ENCODE peak calls at places on chromosomes 6 and 20, in six cellular contexts. One of them, this sample, is unnamed.
A peak's percentile ranks its signal among the peaks of the same experiment; 100 is the strongest.

GRCh38 chr6:6810727-6811126 is 222.2 kb downstream of the LY86 start:
- DNase-seq in hippocampal formation: no peak
- DNase-seq in AG08395: no peak
- DNase-seq in stimulated activated CD8-positive, alpha-beta memory T cell treated with anti-CD3 and anti-CD28 coated beads, Interleukin-2, amount 100 ng/mL, for 1 hour: no peak
- DNase-seq in HFFc6: no peak
- DNase-seq in NCI-H1105: no peak
- DNase-seq in this sample: no peak

GRCh38 chr20:63697868-63698545 is 1.6 kb downstream of the TNFRSF6B start:
- DNase-seq in hippocampal formation: no peak
- DNase-seq in AG08395: no peak
- DNase-seq in stimulated activated CD8-positive, alpha-beta memory T cell treated with anti-CD3 and anti-CD28 coated beads, Interleukin-2, amount 100 ng/mL, for 1 hour: no peak
- DNase-seq in HFFc6: no peak
- DNase-seq in NCI-H1105: no peak
- DNase-seq in this sample: no peak

GRCh38 chr6:164303092-164304007 is 888.8 kb downstream of the QKI start:
- DNase-seq in hippocampal formation: no peak
- DNase-seq in AG08395: peak; percentile 29
- DNase-seq in stimulated activated CD8-positive, alpha-beta memory T cell treated with anti-CD3 and anti-CD28 coated beads, Interleukin-2, amount 100 ng/mL, for 1 hour: no peak
- DNase-seq in HFFc6: no peak
- DNase-seq in NCI-H1105: no peak
- DNase-seq in this sample: no peak

GRCh38 chr6:24918641-24919403 is 16.9 kb downstream of the RIPOR2 start:
- DNase-seq in hippocampal formation: no peak
- DNase-seq in AG08395: no peak
- DNase-seq in stimulated activated CD8-positive, alpha-beta memory T cell treated with anti-CD3 and anti-CD28 coated beads, Interleukin-2, amount 100 ng/mL, for 1 hour: no peak
- DNase-seq in HFFc6: no peak
- DNase-seq in NCI-H1105: peak; percentile 35
- DNase-seq in this sample: no peak

GRCh38 chr6:44169154-44169553 is 10.5 kb downstream of the CAPN11 start:
- DNase-seq in hippocampal formation: no peak
- DNase-seq in AG08395: no peak
- DNase-seq in stimulated activated CD8-positive, alpha-beta memory T cell treated with anti-CD3 and anti-CD28 coated beads, Interleukin-2, amount 100 ng/mL, for 1 hour: no peak
- DNase-seq in HFFc6: no peak
- DNase-seq in NCI-H1105: no peak
- DNase-seq in this sample: no peak

GRCh38 chr6:138287144-138287955 is 69.1 kb upstream of the PBOV1 start:
- DNase-seq in hippocampal formation: no peak
- DNase-seq in AG08395: no peak
- DNase-seq in stimulated activated CD8-positive, alpha-beta memory T cell treated with anti-CD3 and anti-CD28 coated beads, Interleukin-2, amount 100 ng/mL, for 1 hour: peak; percentile 19
- DNase-seq in HFFc6: peak; percentile 42
- DNase-seq in NCI-H1105: peak; percentile 58
- DNase-seq in this sample: peak; percentile 67

GRCh38 chr20:8853805-8854338 is 215.0 kb upstream of the PLCB4 start:
- DNase-seq in hippocampal formation: peak; percentile 5
- DNase-seq in AG08395: peak; percentile 78
- DNase-seq in stimulated activated CD8-positive, alpha-beta memory T cell treated with anti-CD3 and anti-CD28 coated beads, Interleukin-2, amount 100 ng/mL, for 1 hour: no peak
- DNase-seq in HFFc6: peak; percentile 86
- DNase-seq in NCI-H1105: peak; percentile 66
- DNase-seq in this sample: no peak

GRCh38 chr6:21402368-21402767 is 191.2 kb upstream of the SOX4 start:
- DNase-seq in hippocampal formation: no peak
- DNase-seq in AG08395: peak; percentile 75
- DNase-seq in stimulated activated CD8-positive, alpha-beta memory T cell treated with anti-CD3 and anti-CD28 coated beads, Interleukin-2, amount 100 ng/mL, for 1 hour: no peak
- DNase-seq in HFFc6: peak; percentile 6
- DNase-seq in NCI-H1105: no peak
- DNase-seq in this sample: no peak

GRCh38 chr6:28769626-28770402 is 154.0 kb downstream of the TRIM27 start:
- DNase-seq in hippocampal formation: no peak
- DNase-seq in AG08395: peak; percentile 68
- DNase-seq in stimulated activated CD8-positive, alpha-beta memory T cell treated with anti-CD3 and anti-CD28 coated beads, Interleukin-2, amount 100 ng/mL, for 1 hour: no peak
- DNase-seq in HFFc6: peak; percentile 87
- DNase-seq in NCI-H1105: no peak
- DNase-seq in this sample: no peak

GRCh38 chr6:136786708-136787107 is 5.6 kb downstream of the MAP3K5 start:
- DNase-seq in hippocampal formation: no peak
- DNase-seq in AG08395: no peak
- DNase-seq in stimulated activated CD8-positive, alpha-beta memory T cell treated with anti-CD3 and anti-CD28 coated beads, Interleukin-2, amount 100 ng/mL, for 1 hour: no peak
- DNase-seq in HFFc6: no peak
- DNase-seq in NCI-H1105: no peak
- DNase-seq in this sample: no peak

GRCh38 chr6:62904687-62905086 is 306.6 kb upstream of the FKBP1C start:
- DNase-seq in hippocampal formation: no peak
- DNase-seq in AG08395: no peak
- DNase-seq in stimulated activated CD8-positive, alpha-beta memory T cell treated with anti-CD3 and anti-CD28 coated beads, Interleukin-2, amount 100 ng/mL, for 1 hour: no peak
- DNase-seq in HFFc6: no peak
- DNase-seq in NCI-H1105: no peak
- DNase-seq in this sample: no peak

GRCh38 chr6:148441454-148441911 is 98.8 kb downstream of the SASH1 start:
- DNase-seq in hippocampal formation: no peak
- DNase-seq in AG08395: peak; percentile 77
- DNase-seq in stimulated activated CD8-positive, alpha-beta memory T cell treated with anti-CD3 and anti-CD28 coated beads, Interleukin-2, amount 100 ng/mL, for 1 hour: no peak
- DNase-seq in HFFc6: peak; percentile 76
- DNase-seq in NCI-H1105: no peak
- DNase-seq in this sample: no peak

GRCh38 chr6:24524801-24525200 is 30.0 kb downstream of the ALDH5A1 start:
- DNase-seq in hippocampal formation: no peak
- DNase-seq in AG08395: peak; percentile 35
- DNase-seq in stimulated activated CD8-positive, alpha-beta memory T cell treated with anti-CD3 and anti-CD28 coated beads, Interleukin-2, amount 100 ng/mL, for 1 hour: no peak
- DNase-seq in HFFc6: peak; percentile 57
- DNase-seq in NCI-H1105: peak; percentile 15
- DNase-seq in this sample: no peak

GRCh38 chr6:166989427-166990034 is 9.7 kb upstream of the CEP43 start:
- DNase-seq in hippocampal formation: no peak
- DNase-seq in AG08395: peak; percentile 56
- DNase-seq in stimulated activated CD8-positive, alpha-beta memory T cell treated with anti-CD3 and anti-CD28 coated beads, Interleukin-2, amount 100 ng/mL, for 1 hour: no peak
- DNase-seq in HFFc6: peak; percentile 9
- DNase-seq in NCI-H1105: peak; percentile 28
- DNase-seq in this sample: no peak

This sample was measured in lung.